ENCODE peak calls at places on chromosomes 4 and X, in four cellular contexts. O is Jurkat, Clone E6-1; C is CD8-positive, alpha-beta T cell; H is NB4. V is an unnamed sample.

GRCh38 chrX:104136241-104137019 is 20.4 kb downstream of the SLC25A53 start:
- DNase-seq in O (peak), C (peak), H (peak), V (peak)

GRCh38 chrX:49162620-49163019 is at the start of gene MAGIX:
- DNase-seq in O (no peak), C (no peak), H (no peak), V (no peak)

GRCh38 chr4:180234730-180235129 is 2008.5 kb upstream of the TENM3 start:
- DNase-seq in O (no peak), C (no peak), H (peak), V (no peak)

GRCh38 chr4:90095000-90095399 is 32.2 kb upstream of the CCSER1 start:
- DNase-seq in O (no peak), C (no peak), H (no peak), V (no peak)

GRCh38 chr4:52838729-52839722 is 23.1 kb upstream of the RASL11B start:
- DNase-seq in O (no peak), C (no peak), H (no peak), V (no peak)

GRCh38 chr4:103397527-103397926 is 199.4 kb upstream of the CENPE start:
- DNase-seq in O (no peak), C (no peak), H (no peak), V (no peak)

GRCh38 chr4:153122855-153123254 is 81.4 kb upstream of the TRIM2 start:
- DNase-seq in O (no peak), C (no peak), H (no peak), V (no peak)

GRCh38 chr4:132180020-132180427 is 969.1 kb upstream of the PCDH10 start:
- DNase-seq in O (no peak), C (no peak), H (no peak), V (peak)

GRCh38 chr4:94641702-94642560 is 115.8 kb upstream of the BMPR1B start:
- DNase-seq in O (no peak), C (no peak), H (no peak), V (peak)

GRCh38 chr4:165991325-165992180 is 118.5 kb downstream of the TLL1 start:
- DNase-seq in O (no peak), C (no peak), H (no peak), V (peak)

GRCh38 chr4:120055167-120055566 is 11.5 kb downstream of the MAD2L1 start:
- DNase-seq in O (no peak), C (no peak), H (no peak), V (no peak)

GRCh38 chr4:38371391-38371851 is 292.6 kb upstream of the KLF3 start:
- DNase-seq in O (no peak), C (no peak), H (no peak), V (peak)

GRCh38 chrX:69501433-69501832 is 2.7 kb upstream of the NALF2 start:
- DNase-seq in O (peak), C (no peak), H (peak), V (no peak)

GRCh38 chr4:114236370-114236769 is 256.9 kb upstream of the ARSJ start:
- DNase-seq in O (no peak), C (no peak), H (no peak), V (no peak)

GRCh38 chr4:173519130-173520101 is 10.6 kb downstream of the HAND2 start:
- DNase-seq in O (no peak), C (no peak), H (no peak), V (peak)

GRCh38 chr4:173522874-173523395 is 7.1 kb downstream of the HAND2 start:
- DNase-seq in O (no peak), C (no peak), H (no peak), V (peak)

GRCh38 chr4:173520921-173521473 is 9.0 kb downstream of the HAND2 start:
- DNase-seq in O (no peak), C (no peak), H (no peak), V (peak)

GRCh38 chr4:173522160-173522873 is 7.7 kb downstream of the HAND2 start:
- DNase-seq in O (no peak), C (no peak), H (peak), V (peak)

DNA sequence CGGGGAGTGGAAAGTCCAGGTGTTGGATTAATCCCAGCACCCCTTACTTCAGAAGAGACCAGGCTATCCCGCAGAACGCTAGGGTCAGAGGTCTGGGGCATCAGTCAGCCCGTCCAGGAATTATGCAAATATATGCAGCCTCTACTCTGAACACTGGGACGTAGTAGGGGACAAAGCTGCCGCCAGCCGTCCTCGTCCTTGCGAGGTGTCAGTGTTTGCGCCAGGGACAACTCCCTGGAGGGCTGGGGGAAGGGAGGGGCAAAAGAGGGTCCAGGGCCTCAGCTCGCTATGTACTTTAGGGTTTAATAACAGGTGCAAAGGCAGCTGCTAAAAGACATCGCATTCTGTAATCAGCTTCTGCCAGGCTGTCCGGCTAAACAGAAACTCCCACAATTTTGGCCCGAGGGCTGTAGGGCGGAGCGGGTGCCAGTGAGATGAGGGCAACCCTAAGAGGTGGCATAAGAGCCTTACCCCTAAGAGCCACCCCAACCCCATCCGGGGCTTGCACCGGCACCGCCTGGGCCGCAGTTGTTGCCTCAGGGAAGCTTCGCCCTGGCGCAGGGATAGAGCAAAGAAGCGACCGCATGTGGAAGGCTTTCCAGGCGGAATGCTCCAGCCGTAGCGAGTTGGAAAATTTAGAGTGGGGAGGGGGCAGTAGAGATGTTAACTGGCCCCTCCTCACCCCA is 8.4 kb downstream of the HAND2 start:
- DNase-seq in O (no peak), C (no peak), H (no peak), V (peak)
- H3K4me3 ChIP-seq in O (no peak), C (no peak), H (no peak), V (peak)

GRCh38 chr4:87017580-87018061 is 82.8 kb downstream of the AFF1 start:
- DNase-seq in O (no peak), C (no peak), H (no peak), V (peak)
- H3K4me3 ChIP-seq in O (no peak), C (no peak), H (no peak), V (no peak)

DNA sequence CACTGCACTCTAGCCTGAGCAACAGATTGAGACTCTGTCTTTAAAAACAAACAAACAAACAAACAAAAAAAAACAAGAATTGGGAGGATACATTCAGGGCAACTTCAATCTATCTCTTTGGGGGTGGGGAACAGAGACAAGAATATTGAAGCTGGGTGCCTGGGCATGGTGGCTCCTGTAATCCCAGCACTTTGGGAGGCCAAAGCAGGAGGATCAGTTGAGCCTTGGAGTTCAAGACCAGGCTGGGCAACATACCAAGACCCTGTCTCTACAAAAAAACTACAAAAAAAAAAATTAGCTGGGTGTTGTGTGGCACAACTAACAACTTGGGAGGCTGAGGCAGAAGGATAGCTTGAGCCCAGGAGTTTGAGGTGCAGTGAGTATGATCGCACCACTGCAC is 1.2 kb downstream of the LETM1 start:
- DNase-seq in O (no peak), C (no peak), H (no peak), V (no peak)
- H3K4me3 ChIP-seq in O (peak), C (no peak), H (peak), V (peak)

DNA sequence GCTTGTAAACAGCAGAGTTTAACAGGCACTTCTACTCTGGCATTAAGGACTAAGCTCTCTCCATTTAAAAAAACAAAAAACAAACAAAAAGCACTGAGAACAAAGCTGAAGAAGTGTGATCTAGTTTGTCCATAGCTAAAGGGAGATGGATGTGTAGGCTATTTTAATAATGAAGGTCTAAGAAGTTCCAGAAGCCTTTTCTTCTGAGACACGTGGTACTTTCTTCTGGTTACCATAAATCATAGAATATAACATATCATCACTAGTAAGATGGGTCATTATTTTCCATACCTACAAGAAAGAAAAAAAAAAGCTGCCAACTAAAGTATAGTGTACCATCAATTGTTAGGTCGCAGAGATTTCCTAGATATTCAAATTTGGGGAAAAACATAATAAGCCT is 722 bp upstream of the NBDY start:
- DNase-seq in O (no peak), C (no peak), H (peak), V (peak)
- H3K4me3 ChIP-seq in O (peak), C (no peak), H (peak), V (peak)

V was measured in fibroblast of villous mesenchyme.